ENCODE peak calls at places on chromosomes 11 and 22, in six cellular contexts. M is lung, L is upper lobe of left lung, X is BJ, B is transverse colon, F is brain microvascular endothelial cell. S is an unnamed sample.

GRCh38 chr11:108873938-108874337 is 209.1 kb downstream of the DDX10 start:
- DNase-seq in M (no peak), B (no peak), F (no peak), X (no peak), L (no peak), S (no peak)

GRCh38 chr22:35380537-35381423 is at the start of gene HMOX1:
- DNase-seq in L (peak), M (peak), F (peak), B (peak), X (peak), S (peak)

GRCh38 chr22:29840498-29840897 is 2.4 kb upstream of the ASCC2 start:
- DNase-seq in F (no peak), X (no peak), B (no peak), L (no peak), M (no peak), S (no peak)

GRCh38 chr11:11346249-11346648 is 6.8 kb downstream of the CSNK2A3 start:
- DNase-seq in F (no peak), B (no peak), M (no peak), X (no peak), L (no peak), S (no peak)

GRCh38 chr11:66915866-66916265 is 42.3 kb downstream of the PC start:
- DNase-seq in L (no peak), X (no peak), F (no peak), B (no peak), M (no peak), S (no peak)

GRCh38 chr11:57643802-57644201 is 5.9 kb downstream of the YPEL4 start:
- DNase-seq in X (no peak), F (no peak), B (no peak), M (no peak), L (no peak), S (no peak)

GRCh38 chr11:126978155-126978554 is 22.4 kb downstream of the KIRREL3 start:
- DNase-seq in X (no peak), M (no peak), L (no peak), B (no peak), F (no peak), S (no peak)

GRCh38 chr11:125091247-125091876 is 20.1 kb downstream of the TMEM218 start:
- DNase-seq in M (no peak), B (no peak), F (peak), X (no peak), L (no peak), S (peak)

GRCh38 chr11:13258855-13259254 is 18.7 kb upstream of the BMAL1 start:
- DNase-seq in L (no peak), M (no peak), X (no peak), B (no peak), F (no peak), S (no peak)

GRCh38 chr11:45995342-45995734 is 72.9 kb downstream of the LARGE2 start:
- DNase-seq in L (no peak), B (no peak), F (no peak), X (no peak), M (no peak), S (no peak)

GRCh38 chr11:70853103-70853830 is 399.1 kb downstream of the SHANK2 start:
- DNase-seq in M (no peak), L (peak), X (no peak), B (no peak), F (no peak), S (no peak)

GRCh38 chr22:17897864-17898263 is 123.6 kb upstream of the BID start:
- DNase-seq in B (no peak), F (no peak), L (no peak), M (peak), X (no peak), S (no peak)

GRCh38 chr11:102347526-102348331 is 715 bp downstream of the BIRC2 start:
- DNase-seq in M (peak), X (no peak), L (no peak), B (peak), F (peak), S (no peak)

GRCh38 chr11:68396526-68396925 is 64.0 kb upstream of the PPP6R3 start:
- DNase-seq in L (peak), X (no peak), B (no peak), M (no peak), F (no peak), S (no peak)

GRCh38 chr22:25282671-25283561 is 63.5 kb downstream of the CRYBB2 start:
- DNase-seq in F (no peak), X (no peak), L (peak), B (no peak), M (no peak), S (no peak)

GRCh38 chr22:25282346-25282670 is 62.9 kb downstream of the CRYBB2 start:
- DNase-seq in M (no peak), X (no peak), B (no peak), L (no peak), F (no peak), S (no peak)

GRCh38 chr22:25281675-25282345 is 62.4 kb downstream of the CRYBB2 start:
- DNase-seq in B (no peak), X (no peak), M (no peak), F (no peak), L (peak), S (no peak)
- TF ChIP-seq CTCF in B (no peak), X (no peak), M (no peak), F (no peak), L (no peak), S (no peak)

DNA sequence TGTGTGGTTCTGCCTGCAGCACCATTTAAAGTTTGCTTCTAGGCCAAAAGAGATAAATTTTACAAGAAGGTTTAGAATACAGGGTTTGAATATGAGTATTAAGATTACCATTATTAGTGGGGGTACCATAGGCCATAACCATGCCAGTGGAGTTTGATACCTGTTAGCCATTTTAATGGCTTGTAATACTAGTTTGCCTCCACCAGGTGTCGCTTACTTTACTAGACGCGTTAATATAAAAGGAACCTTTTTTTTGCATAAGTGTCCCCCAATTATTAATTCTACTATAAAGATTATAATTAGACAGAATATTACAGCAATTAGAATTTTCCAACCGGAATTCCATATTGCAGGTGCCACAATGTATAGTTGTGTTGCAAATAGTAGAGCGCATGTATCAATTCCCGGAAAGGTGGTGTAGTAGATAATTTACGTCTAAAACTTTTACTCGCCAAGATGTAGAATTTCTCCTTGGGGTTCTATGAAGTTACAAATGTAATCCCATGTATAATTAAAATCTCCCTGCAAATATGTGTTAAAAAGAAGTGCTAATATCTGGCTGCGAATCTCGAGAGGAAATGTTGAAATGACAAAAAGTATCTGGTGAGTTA is 16.1 kb downstream of the MS4A6E start:
- DNase-seq in B (no peak), L (no peak), F (peak), X (no peak), M (no peak), S (no peak)
- TF ChIP-seq CTCF in B (peak), L (peak), F (peak), X (peak), M (peak), S (peak)

GRCh38 chr11:14357843-14358728 is 897 bp downstream of the RRAS2 start:
- DNase-seq in L (peak), X (no peak), B (peak), M (peak), F (peak), S (no peak)
- TF ChIP-seq CTCF in L (no peak), X (peak), B (no peak), M (no peak), F (no peak), S (no peak)

DNA sequence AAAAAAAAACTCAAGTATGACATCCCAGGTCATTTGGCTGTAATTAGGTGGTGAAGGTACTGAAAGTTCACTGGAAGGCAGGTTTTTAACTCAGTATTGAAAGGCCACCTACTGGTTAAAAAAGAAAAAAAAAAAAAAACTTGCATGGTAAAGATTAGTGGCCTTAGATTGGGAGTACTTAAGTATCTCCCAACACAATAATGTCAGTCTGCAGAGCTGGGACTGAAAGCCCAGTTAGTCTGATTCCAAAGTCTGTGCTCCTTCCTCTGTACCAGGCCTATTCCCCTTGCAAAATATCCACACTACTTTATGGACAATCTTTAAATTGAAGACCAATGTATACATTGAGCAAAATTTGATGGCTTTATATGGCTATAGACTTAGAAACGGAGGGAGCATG is 85.5 kb downstream of the NOX4 start:
- DNase-seq in M (no peak), F (no peak), L (no peak), B (no peak), X (no peak), S (no peak)
- TF ChIP-seq CTCF in M (no peak), F (peak), L (no peak), B (peak), X (peak), S (no peak)